ENCODE peak calls at places on chromosome 9, in eight cellular contexts. X is posterior cingulate gyrus; F is nucleus accumbens; P is GM03348; E is ELF-1; N is AG10803; B is activated naive CD8-positive, alpha-beta T cell treated with anti-CD3 and anti-CD28 coated beads, Interleukin-2, amount 50 U/mL, for 24 hours; W is upper lobe of right lung. A is an unnamed sample.

GRCh38 chr9:35859310-35859994 is 10.7 kb downstream of the OR13J1 start:
- DNase-seq in X (peak), F (no peak), P (peak), E (no peak), N (peak), B (peak), W (no peak), A (peak)

GRCh38 chr9:115000217-115000639 is 69.8 kb upstream of the TNFSF8 start:
- DNase-seq in X (no peak), F (no peak), P (no peak), E (no peak), N (peak), B (peak), W (no peak), A (no peak)

GRCh38 chr9:136136127-136136445 is 17.4 kb upstream of the TMEM250 start:
- DNase-seq in X (no peak), F (no peak), P (no peak), E (no peak), N (no peak), B (no peak), W (no peak), A (no peak)

GRCh38 chr9:14942037-14942436 is 31.8 kb upstream of the FREM1 start:
- DNase-seq in X (no peak), F (no peak), P (peak), E (no peak), N (peak), B (no peak), W (no peak), A (no peak)

GRCh38 chr9:14427419-14427818 is 113.5 kb upstream of the NFIB start:
- DNase-seq in X (no peak), F (no peak), P (no peak), E (no peak), N (no peak), B (no peak), W (no peak), A (no peak)

GRCh38 chr9:115938479-115938878 is 215.1 kb upstream of the PAPPA start:
- DNase-seq in X (no peak), F (no peak), P (no peak), E (no peak), N (no peak), B (no peak), W (no peak), A (no peak)

GRCh38 chr9:72557549-72557948 is 36.1 kb downstream of the TMC1 start:
- DNase-seq in X (no peak), F (no peak), P (peak), E (peak), N (peak), B (peak), W (no peak), A (peak)

GRCh38 chr9:101094686-101095085 is 66.2 kb downstream of the PLPPR1 start:
- DNase-seq in X (no peak), F (no peak), P (no peak), E (no peak), N (no peak), B (no peak), W (no peak), A (no peak)

GRCh38 chr9:88927510-88927909 is 63.8 kb upstream of the S1PR3 start:
- DNase-seq in X (no peak), F (no peak), P (no peak), E (no peak), N (no peak), B (no peak), W (no peak), A (no peak)

GRCh38 chr9:35338561-35339274 is 151.2 kb upstream of the RUSC2 start:
- DNase-seq in X (no peak), F (no peak), P (no peak), E (no peak), N (no peak), B (no peak), W (no peak), A (no peak)

GRCh38 chr9:70123695-70124094 is 80.0 kb downstream of the MAMDC2 start:
- DNase-seq in X (no peak), F (no peak), P (no peak), E (no peak), N (no peak), B (no peak), W (no peak), A (no peak)

GRCh38 chr9:121298689-121299112 is 30.7 kb downstream of the GSN start:
- DNase-seq in X (no peak), F (no peak), P (peak), E (peak), N (no peak), B (no peak), W (no peak), A (peak)